ENCODE peak calls at places on chromosomes 7 and 10, in six cellular contexts. L is lower lobe of right lung, P is astrocyte of the spinal cord, D is Panc1, Q is GM12865, E is sigmoid colon. Z is an unnamed sample.

GRCh38 chr10:1736180-1736971 is 949 bp downstream of the ADARB2 start:
- DNase-seq in D (no peak), L (no peak), Q (no peak), P (no peak), E (no peak), Z (no peak)

GRCh38 chr7:19899517-19899916 is 126.1 kb upstream of the TMEM196 start:
- DNase-seq in D (no peak), P (peak; percentile 35), E (no peak), Q (no peak), L (no peak), Z (no peak)

GRCh38 chr7:125926621-125927020 is 997.0 kb upstream of the POT1 start:
- DNase-seq in Q (no peak), E (no peak), P (no peak), L (no peak), D (no peak), Z (no peak)

GRCh38 chr10:5691786-5692185 is 7.1 kb downstream of the TASOR2 start:
- DNase-seq in D (no peak), E (no peak), P (no peak), Q (no peak), L (no peak), Z (no peak)

GRCh38 chr7:129514683-129515082 is 12.4 kb downstream of the SMKR1 start:
- DNase-seq in D (no peak), P (peak; percentile 33), E (peak; percentile 44), Q (no peak), L (peak; percentile 4), Z (no peak)

GRCh38 chr7:128347573-128348147 is 4.0 kb upstream of the RBM28 start:
- DNase-seq in L (peak; percentile 54), P (peak; percentile 39), D (no peak), Q (peak; percentile 43), E (no peak), Z (no peak)

GRCh38 chr10:97407211-97407951 is 6.2 kb upstream of the RRP12 start:
- DNase-seq in Q (peak; percentile 82), E (peak; percentile 76), P (peak; percentile 78), L (peak; percentile 76), D (peak; percentile 84), Z (no peak)

GRCh38 chr7:115352375-115352774 is 430.5 kb downstream of the MDFIC start:
- DNase-seq in D (no peak), E (no peak), L (no peak), P (peak; percentile 48), Q (no peak), Z (no peak)

GRCh38 chr7:149850007-149850594 is 11.9 kb downstream of the ZNF862 start:
- DNase-seq in P (no peak), L (no peak), E (no peak), Q (no peak), D (no peak), Z (no peak)

GRCh38 chr7:158702944-158703343 is 1.7 kb downstream of the NCAPG2 start:
- DNase-seq in Q (no peak), D (no peak), E (no peak), L (no peak), P (no peak), Z (no peak)

GRCh38 chr7:40551685-40552576 is 417.1 kb downstream of the SUGCT start:
- DNase-seq in Q (peak; percentile 34), D (no peak), P (peak; percentile 60), L (peak; percentile 61), E (no peak), Z (peak; percentile 8)

GRCh38 chr7:75906991-75907667 is 7.8 kb upstream of the POR start:
- DNase-seq in E (no peak), L (no peak), P (no peak), Q (no peak), D (no peak), Z (no peak)

GRCh38 chr7:81956520-81956919 is 186.7 kb upstream of the HGF start:
- DNase-seq in E (no peak), D (peak; percentile 18), L (no peak), Q (peak; percentile 70), P (peak; percentile 52), Z (no peak)

GRCh38 chr7:22581099-22581498 is 81.1 kb upstream of the STEAP1B start:
- DNase-seq in P (peak; percentile 42), L (no peak), Q (no peak), E (no peak), D (no peak), Z (no peak)

GRCh38 chr7:129225931-129226572 is 1.2 kb downstream of the AHCYL2 start:
- DNase-seq in Q (no peak), L (no peak), P (no peak), D (no peak), E (no peak), Z (no peak)

GRCh38 chr10:46220872-46221538 is 65.8 kb upstream of the ANTXRL start:
- DNase-seq in P (no peak), L (no peak), Q (no peak), D (no peak), E (no peak), Z (no peak)

GRCh38 chr10:77702166-77702565 is 64.6 kb upstream of the KCNMA1 start:
- DNase-seq in Q (peak; percentile 65), L (no peak), D (no peak), P (peak; percentile 92), E (no peak), Z (no peak)

GRCh38 chr10:1420663-1421362 is 316.5 kb downstream of the ADARB2 start:
- DNase-seq in D (peak; percentile 43), Q (peak; percentile 77), L (peak; percentile 65), P (no peak), E (no peak), Z (peak; percentile 33)

GRCh38 chr7:113805976-113806375 is 112.8 kb downstream of the PPP1R3A start:
- DNase-seq in L (no peak), P (peak; percentile 36), D (no peak), Q (no peak), E (no peak), Z (no peak)

GRCh38 chr10:132447446-132448247 is 50.6 kb downstream of the PWWP2B start:
- DNase-seq in P (peak; percentile 85), L (peak; percentile 75), E (no peak), Q (no peak), D (no peak), Z (no peak)

GRCh38 chr10:61975107-61975932 is 73.8 kb downstream of the ARID5B start:
- DNase-seq in L (no peak), E (no peak), Q (peak; percentile 73), P (peak; percentile 69), D (no peak), Z (peak; percentile 57)

GRCh38 chr10:76902949-76903348 is 734.7 kb downstream of the KCNMA1 start:
- DNase-seq in L (peak; percentile 47), D (no peak), E (no peak), Q (peak; percentile 36), P (no peak), Z (no peak)

GRCh38 chr10:21172774-21173432 is 275.8 kb upstream of the NEBL start:
- DNase-seq in P (no peak), L (peak; percentile 61), D (no peak), Q (no peak), E (no peak), Z (no peak)

GRCh38 chr10:92239600-92240288 is 51.1 kb downstream of the CPEB3 start:
- DNase-seq in E (peak; percentile 74), Q (peak; percentile 49), L (peak; percentile 64), P (no peak), D (no peak), Z (no peak)
- TF ChIP-seq CTCF in E (no peak), Q (no peak), L (no peak), P (no peak), D (no peak), Z (no peak)

DNA sequence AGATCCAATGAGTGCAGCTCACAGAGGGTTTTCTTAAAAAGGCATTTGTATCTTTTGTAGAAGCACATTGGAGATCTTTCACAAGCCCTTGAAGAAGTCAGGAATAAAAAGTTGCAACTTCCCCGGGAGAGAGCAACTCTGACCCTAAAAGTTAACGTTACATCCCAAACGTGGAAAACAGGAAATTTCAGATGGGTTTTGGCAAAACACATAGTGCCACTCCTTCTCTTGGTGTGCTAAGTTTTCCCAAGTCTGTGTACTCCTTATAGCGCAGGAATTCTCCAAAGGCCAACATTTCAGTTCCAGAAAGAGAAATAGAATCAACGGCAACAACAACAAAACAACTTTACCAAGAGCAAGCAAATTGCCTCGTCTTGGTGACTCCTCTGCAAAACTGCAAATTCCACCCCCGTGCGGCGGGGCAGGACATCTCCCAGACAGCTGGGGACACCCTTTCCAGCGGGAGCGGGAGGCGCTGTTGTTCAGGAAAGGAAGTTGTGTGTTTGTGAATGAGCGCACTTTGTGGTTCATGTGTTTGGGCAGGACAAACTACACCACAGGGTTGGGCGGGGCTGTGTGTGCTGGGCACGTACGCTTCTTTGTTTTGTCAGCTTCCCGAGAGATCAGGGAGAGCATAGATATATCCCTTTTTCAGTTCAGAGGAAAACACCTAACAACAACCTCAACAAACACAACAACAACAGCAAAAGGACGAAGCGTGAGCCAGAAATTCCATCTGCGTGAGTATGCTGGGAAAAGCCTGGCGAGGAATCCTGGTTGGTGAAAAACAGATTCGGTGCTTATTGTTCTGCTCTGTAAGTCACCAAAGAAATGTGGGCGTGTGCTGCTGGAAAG is 294.7 kb upstream of the PITRM1 start:
- DNase-seq in Q (no peak), P (peak; percentile 97), E (peak; percentile 88), D (peak; percentile 95), L (peak; percentile 82), Z (no peak)
- TF ChIP-seq CTCF in Q (no peak), P (peak; percentile 53), E (no peak), D (peak; percentile 80), L (peak; percentile 60), Z (no peak)

GRCh38 chr7:38907066-38907465 is 1.9 kb downstream of the VPS41 start:
- DNase-seq in E (no peak), Q (no peak), D (no peak), P (no peak), L (no peak), Z (no peak)

GRCh38 chr7:38908759-38909335 is at the start of gene VPS41:
- DNase-seq in Q (peak; percentile 84), D (peak; percentile 51), P (peak; percentile 72), E (peak; percentile 88), L (peak; percentile 84), Z (peak; percentile 49)

GRCh38 chr7:38905026-38905759 is 3.8 kb downstream of the VPS41 start:
- DNase-seq in E (no peak), Q (peak; percentile 51), P (no peak), D (no peak), L (no peak), Z (peak; percentile 10)

DNA sequence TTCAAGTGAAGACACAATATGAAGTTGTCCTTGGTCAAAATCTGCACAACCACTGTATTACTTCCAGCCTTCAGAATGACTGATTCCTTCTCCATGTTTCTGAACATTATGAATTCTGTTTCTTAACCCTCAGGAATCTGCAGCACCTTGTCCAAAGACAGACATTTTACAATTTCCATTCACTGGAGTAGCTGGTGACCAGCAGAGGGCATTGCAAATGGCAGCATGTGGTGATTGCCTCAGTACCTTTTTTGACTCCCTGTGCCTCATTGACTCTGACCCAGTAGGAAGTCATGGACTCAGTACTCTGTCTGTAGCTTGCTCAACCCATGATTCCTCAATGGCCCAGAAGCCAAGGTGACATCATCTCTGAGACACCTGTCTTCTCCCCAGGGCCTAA is 879 bp upstream of the VPS41 start:
- DNase-seq in D (no peak), E (no peak), P (no peak), L (no peak), Q (no peak), Z (no peak)
- TF ChIP-seq CTCF in D (peak; percentile 40), E (no peak), P (peak; percentile 2), L (no peak), Q (no peak), Z (peak; percentile 5)

DNA sequence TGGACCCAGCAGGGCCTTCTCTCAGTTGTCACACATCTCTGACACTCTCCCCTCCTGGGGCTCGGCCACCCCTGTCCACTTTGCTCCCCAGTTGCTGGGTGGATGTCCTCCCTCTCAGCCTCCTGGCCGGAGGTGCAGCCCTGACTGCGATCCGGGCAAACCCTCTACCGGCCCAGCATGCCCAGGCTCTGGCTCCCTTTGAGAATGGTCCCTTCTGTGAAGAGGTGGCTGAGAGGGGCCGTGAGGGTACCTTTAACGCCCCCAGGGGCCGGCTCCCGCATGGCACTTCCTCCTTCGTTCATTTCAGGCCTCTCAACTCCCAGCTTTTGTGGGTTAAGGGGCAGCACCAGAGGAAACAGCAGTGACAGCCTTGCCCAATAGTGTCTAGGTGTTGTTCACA is 33.2 kb upstream of the HABP2 start:
- DNase-seq in D (no peak), Q (no peak), E (no peak), P (no peak), L (no peak), Z (no peak)
- TF ChIP-seq CTCF in D (peak; percentile 37), Q (no peak), E (no peak), P (no peak), L (no peak), Z (peak; percentile 7)

Z was measured in GM12864.